ENCODE peak calls at places on chromosomes 11 and 22, in four cellular contexts. T is left colon, G is GM12892, J is DMS79. N is an unnamed sample.

GRCh38 chr11:66936326-66936725 is 21.9 kb downstream of the PC start:
- DNase-seq in G (no peak), T (no peak), J (no peak), N (no peak)

GRCh38 chr22:50251472-50252054 is 498 bp upstream of the HDAC10 start:
- DNase-seq in G (no peak), J (no peak), T (no peak), N (no peak)

GRCh38 chr11:67389477-67389876 is 2.3 kb upstream of the RAD9A start:
- DNase-seq in G (no peak), T (peak; percentile 76), J (no peak), N (peak; percentile 39)

GRCh38 chr11:78564037-78564888 is 10.4 kb downstream of the NARS2 start:
- DNase-seq in G (no peak), T (peak; percentile 34), J (peak; percentile 24), N (no peak)

GRCh38 chr22:43237280-43237679 is 50.3 kb upstream of the TTLL12 start:
- DNase-seq in G (no peak), T (no peak), J (no peak), N (no peak)

GRCh38 chr11:88420165-88420781 is 82.7 kb upstream of the CTSC start:
- DNase-seq in T (no peak), J (no peak), G (no peak), N (no peak)

GRCh38 chr22:38494939-38495338 is 11.2 kb downstream of the DDX17 start:
- DNase-seq in J (no peak), G (no peak), T (no peak), N (no peak)

GRCh38 chr11:122673706-122674105 is 18.2 kb downstream of the UBASH3B start:
- DNase-seq in G (no peak), J (no peak), T (no peak), N (no peak)

GRCh38 chr22:19818264-19819208 is 36.1 kb downstream of the GNB1L start:
- DNase-seq in T (no peak), G (peak; percentile 14), J (no peak), N (no peak)

GRCh38 chr11:134401825-134402809 is 9.9 kb downstream of the B3GAT1 start:
- DNase-seq in J (no peak), T (no peak), G (no peak), N (no peak)

GRCh38 chr11:1570896-1571759 is 943 bp downstream of the DUSP8 start:
- DNase-seq in T (peak; percentile 63), J (no peak), G (peak; percentile 18), N (no peak)

GRCh38 chr11:126834573-126834972 is 166.0 kb downstream of the KIRREL3 start:
- DNase-seq in G (no peak), J (no peak), T (no peak), N (no peak)

GRCh38 chr11:132771746-132772145 is 760.6 kb downstream of the OPCML start:
- DNase-seq in T (no peak), J (no peak), G (no peak), N (no peak)

GRCh38 chr11:2522636-2523255 is 77.9 kb downstream of the KCNQ1 start:
- DNase-seq in T (peak; percentile 2), J (no peak), G (peak; percentile 10), N (no peak)

GRCh38 chr11:110710520-110711381 is 1.5 kb downstream of the ARHGAP20 start:
- DNase-seq in T (peak; percentile 30), J (peak; percentile 49), G (peak; percentile 5), N (no peak)

GRCh38 chr11:47010192-47010591 is 73.6 kb downstream of the CSTPP1 start:
- DNase-seq in T (no peak), G (no peak), J (no peak), N (no peak)

GRCh38 chr11:69969890-69970784 is 108.0 kb upstream of the ANO1 start:
- DNase-seq in J (no peak), G (no peak), T (no peak), N (no peak)

GRCh38 chr11:85826096-85826855 is 15.3 kb upstream of the SYTL2 start:
- DNase-seq in T (peak; percentile 53), J (no peak), G (no peak), N (no peak)